ENCODE peak calls at places on chromosomes 3 and 15, in six cellular contexts. I is CD8-positive, alpha-beta T cell; J is CD8-positive, alpha-beta memory T cell; R is RWPE2; V is esophagus squamous epithelium; Z is tibial artery. E is an unnamed sample.

GRCh38 chr3:122919291-122919610 is 108.3 kb downstream of the SEMA5B start:
- DNase-seq in V (no peak), J (no peak), R (no peak), I (no peak), Z (no peak), E (no peak)

GRCh38 chr3:29064085-29064484 is 216.8 kb upstream of the RBMS3 start:
- DNase-seq in J (no peak), I (no peak), R (no peak), Z (no peak), V (no peak), E (no peak)

GRCh38 chr3:38562467-38562925 is 66.4 kb downstream of the EXOG start:
- DNase-seq in Z (no peak), R (no peak), V (no peak), J (no peak), I (no peak), E (no peak)

GRCh38 chr3:138184994-138185393 is 2.1 kb upstream of the ARMC8 start:
- DNase-seq in J (no peak), Z (no peak), V (no peak), R (no peak), I (no peak), E (no peak)

GRCh38 chr3:46763178-46763577 is 45.5 kb upstream of the PRSS50 start:
- DNase-seq in J (no peak), I (no peak), R (no peak), V (no peak), Z (no peak), E (no peak)

GRCh38 chr15:94441782-94442181 is 210.4 kb downstream of the MCTP2 start:
- DNase-seq in Z (no peak), J (no peak), V (no peak), R (no peak), I (no peak), E (no peak)

GRCh38 chr3:103446958-103447357 is 1012.1 kb downstream of the ZPLD1 start:
- DNase-seq in I (no peak), R (no peak), Z (no peak), J (no peak), V (no peak), E (no peak)

GRCh38 chr15:101019351-101019750 is 100.2 kb downstream of the LRRK1 start:
- DNase-seq in J (no peak), Z (no peak), I (no peak), V (no peak), R (peak; percentile 39), E (no peak)

GRCh38 chr15:48641416-48641815 is 4.1 kb downstream of the FBN1 start:
- DNase-seq in J (no peak), I (no peak), Z (no peak), R (no peak), V (no peak), E (no peak)

GRCh38 chr3:141659821-141660597 is 78.1 kb upstream of the RNF7 start:
- DNase-seq in I (no peak), R (no peak), Z (peak; percentile 53), V (no peak), J (no peak), E (no peak)

GRCh38 chr3:102060814-102061213 is 211.5 kb downstream of the NFKBIZ start:
- DNase-seq in V (no peak), I (no peak), Z (no peak), J (no peak), R (no peak), E (no peak)

GRCh38 chr3:50160561-50160983 is 5.4 kb downstream of the SEMA3F start:
- DNase-seq in R (no peak), V (no peak), J (no peak), Z (no peak), I (no peak), E (no peak)

GRCh38 chr3:125107861-125108567 is 52.2 kb upstream of the HEG1 start:
- DNase-seq in I (no peak), V (no peak), J (no peak), R (no peak), Z (no peak), E (no peak)

GRCh38 chr3:196974661-196975060 is 6.0 kb upstream of the PIGZ start:
- DNase-seq in V (no peak), Z (no peak), J (no peak), R (no peak), I (no peak), E (no peak)

GRCh38 chr15:37900286-37901221 is 33.9 kb upstream of the TMCO5A start:
- DNase-seq in J (no peak), R (peak; percentile 63), V (no peak), I (no peak), Z (no peak), E (no peak)

GRCh38 chr3:120227710-120228347 is 57.2 kb downstream of the GPR156 start:
- DNase-seq in I (no peak), Z (no peak), J (no peak), V (no peak), R (no peak), E (no peak)

GRCh38 chr15:90560229-90560771 is 30.6 kb downstream of the CRTC3 start:
- DNase-seq in J (no peak), Z (peak; percentile 68), R (no peak), I (no peak), V (no peak), E (no peak)

GRCh38 chr15:90557651-90558084 is 27.9 kb downstream of the CRTC3 start:
- DNase-seq in R (no peak), I (no peak), V (no peak), J (no peak), Z (peak; percentile 97), E (no peak)

GRCh38 chr15:90557147-90557546 is 27.4 kb downstream of the CRTC3 start:
- DNase-seq in J (peak; percentile 50), Z (no peak), R (no peak), V (no peak), I (no peak), E (no peak)

GRCh38 chr15:90558182-90558581 is 28.5 kb downstream of the CRTC3 start:
- DNase-seq in R (no peak), Z (peak; percentile 71), V (no peak), I (no peak), J (no peak), E (no peak)

DNA sequence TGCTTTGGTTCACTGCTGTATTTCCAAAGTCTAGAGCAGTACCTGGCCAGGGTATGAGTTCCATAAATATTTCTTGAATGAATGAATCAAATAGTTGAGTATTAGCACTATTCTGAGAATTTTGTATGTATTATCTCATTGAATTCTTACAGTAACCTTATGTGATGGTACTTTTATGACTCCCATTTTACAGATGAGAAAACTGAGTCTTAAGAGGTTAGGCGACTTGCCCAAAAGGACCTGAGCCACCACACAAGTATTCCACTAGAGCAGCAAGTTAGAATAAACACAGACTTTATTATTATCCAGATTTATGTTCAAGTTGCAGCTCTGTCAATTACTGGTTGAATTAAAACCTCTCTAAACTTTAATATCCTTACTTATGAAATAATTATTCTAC is 29.4 kb downstream of the CRTC3 start:
- DNase-seq in J (no peak), Z (no peak), V (no peak), R (no peak), I (no peak), E (no peak)
- H3K4me1 ChIP-seq in J (peaks cover 65% of the 10 kb centered on the region), Z (peaks cover 74% of the 10 kb centered on the region), V (peaks cover 59% of the 10 kb centered on the region), R (peaks cover 18% of the 10 kb centered on the region), I (peaks cover 70% of the 10 kb centered on the region), E (peaks cover 64% of the 10 kb centered on the region)

GRCh38 chr3:185341616-185342457 is 21.1 kb upstream of the MAP3K13 start:
- DNase-seq in I (no peak), J (no peak), V (no peak), R (no peak), Z (no peak), E (no peak)
- H3K27ac ChIP-seq in I (no peak overlapping the region), J (no peak overlapping the region), V (no peak overlapping the region), R (peak overlapping the region; percentile 83), Z (no peak overlapping the region), E (no peak overlapping the region)

GRCh38 chr15:81304226-81304625 is 19.7 kb downstream of the STARD5 start:
- DNase-seq in Z (peak; percentile 61), I (no peak), J (no peak), R (no peak), V (no peak), E (no peak)

GRCh38 chr15:81303241-81304225 is 20.4 kb downstream of the STARD5 start:
- DNase-seq in R (peak; percentile 59), Z (no peak), J (peak; percentile 62), V (no peak), I (no peak), E (peak; percentile 63)

GRCh38 chr15:81301815-81302399 is 22.0 kb downstream of the STARD5 start:
- DNase-seq in V (no peak), I (no peak), J (no peak), Z (no peak), R (peak; percentile 16), E (no peak)

GRCh38 chr15:81301385-81301784 is 22.6 kb downstream of the STARD5 start:
- DNase-seq in V (no peak), R (peak; percentile 15), Z (no peak), J (no peak), I (no peak), E (no peak)

GRCh38 chr15:81302605-81303204 is 21.2 kb downstream of the STARD5 start:
- DNase-seq in I (no peak), J (no peak), V (no peak), Z (no peak), R (no peak), E (no peak)
- H3K4me1 ChIP-seq in I (peaks cover 65% of the 10 kb centered on the region), J (peaks cover 69% of the 10 kb centered on the region), V (peaks cover 20% of the 10 kb centered on the region), Z (peaks cover 1% of the 10 kb centered on the region), R (peaks cover 18% of the 10 kb centered on the region), E (peaks cover 59% of the 10 kb centered on the region)

DNA sequence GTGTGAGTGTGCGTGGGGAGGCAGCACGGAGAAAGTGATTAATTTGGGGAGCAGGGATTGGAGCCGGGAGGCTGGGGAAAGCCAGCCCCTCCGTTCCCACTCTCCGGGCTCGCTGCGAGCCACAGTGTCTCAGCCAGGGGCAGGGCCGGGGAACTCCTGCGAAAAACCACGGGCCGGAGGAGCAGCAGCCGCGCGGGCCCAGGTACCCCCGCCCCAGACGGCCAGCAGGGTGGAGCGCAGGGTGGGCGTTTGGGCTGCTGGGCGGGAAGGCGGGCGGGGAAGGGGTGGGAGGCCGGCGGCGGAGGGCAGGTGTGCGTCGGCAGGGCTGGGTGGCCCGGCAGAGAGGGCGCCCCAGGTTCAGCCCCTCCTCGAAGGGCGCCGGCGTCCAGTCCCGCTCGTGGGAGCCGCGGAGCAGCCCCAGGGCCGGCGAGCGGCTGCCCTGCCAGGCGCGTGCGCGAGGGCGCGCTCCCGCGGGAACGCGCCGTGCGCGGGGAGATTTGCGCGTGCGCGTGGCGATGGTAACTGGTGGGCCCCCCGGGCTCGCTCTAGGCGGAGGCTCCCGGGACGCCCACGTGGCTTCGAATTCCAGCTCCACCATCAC is 1.4 kb downstream of the CHL1 start:
- DNase-seq in Z (no peak), I (no peak), J (no peak), R (no peak), V (no peak), E (no peak)
- H3K27ac ChIP-seq in Z (no peak overlapping the region), I (no peak overlapping the region), J (no peak overlapping the region), R (no peak overlapping the region), V (peak overlapping the region; percentile 47), E (no peak overlapping the region)

GRCh38 chr3:72079369-72079872 is 294.5 kb upstream of the PROK2 start:
- DNase-seq in I (no peak), J (no peak), Z (no peak), R (no peak), V (no peak), E (no peak)

GRCh38 chr3:72081456-72081855 is 296.5 kb upstream of the PROK2 start:
- DNase-seq in R (no peak), J (no peak), I (no peak), V (no peak), Z (no peak), E (no peak)

GRCh38 chr3:72078661-72079368 is 293.9 kb upstream of the PROK2 start:
- DNase-seq in R (no peak), J (no peak), I (no peak), Z (no peak), V (no peak), E (no peak)

GRCh38 chr3:72080800-72081199 is 295.9 kb upstream of the PROK2 start:
- DNase-seq in Z (no peak), I (no peak), V (no peak), J (no peak), R (no peak), E (no peak)

GRCh38 chr3:72080101-72080500 is 295.2 kb upstream of the PROK2 start:
- DNase-seq in V (no peak), J (no peak), Z (no peak), R (no peak), I (no peak), E (no peak)
- H3K4me1 ChIP-seq in V (no peaks in the 10 kb centered on the region), J (no peaks in the 10 kb centered on the region), Z (no peaks in the 10 kb centered on the region), R (no peaks in the 10 kb centered on the region), I (no peaks in the 10 kb centered on the region), E (no peaks in the 10 kb centered on the region)

E was measured in naive thymus-derived CD4-positive, alpha-beta T cell.